ENCODE peak calls at places on chromosomes 6 and 20, in four cellular contexts. One of them, this sample, is unnamed.

GRCh38 chr6:128233501-128233900 is 286.9 kb downstream of the PTPRK start:
- DNase-seq in GM06990: no peak
- DNase-seq in psoas muscle: no peak
- DNase-seq in cardiac fibroblast: no peak
- DNase-seq in this sample: no peak

GRCh38 chr6:53513519-53513966 is 31.4 kb downstream of the GCLC start:
- DNase-seq in GM06990: no peak
- DNase-seq in psoas muscle: no peak
- DNase-seq in cardiac fibroblast: no peak
- DNase-seq in this sample: no peak

GRCh38 chr6:7137335-7138106 is 29.8 kb downstream of the RREB1 start:
- DNase-seq in GM06990: peak; percentile 57
- DNase-seq in psoas muscle: peak; percentile 76
- DNase-seq in cardiac fibroblast: peak; percentile 62
- DNase-seq in this sample: no peak

GRCh38 chr20:9480066-9480465 is 34.3 kb upstream of the LAMP5 start:
- DNase-seq in GM06990: no peak
- DNase-seq in psoas muscle: no peak
- DNase-seq in cardiac fibroblast: no peak
- DNase-seq in this sample: no peak

GRCh38 chr20:2798095-2798805 is 2.2 kb downstream of the CPXM1 start:
- DNase-seq in GM06990: no peak
- DNase-seq in psoas muscle: no peak
- DNase-seq in cardiac fibroblast: no peak
- DNase-seq in this sample: no peak

GRCh38 chr20:53582574-53583351 is 10.9 kb downstream of the ZNF217 start:
- DNase-seq in GM06990: no peak
- DNase-seq in psoas muscle: no peak
- DNase-seq in cardiac fibroblast: peak; percentile 94
- DNase-seq in this sample: no peak

GRCh38 chr6:29826271-29826670 is 1.4 kb upstream of the HLA-G start:
- DNase-seq in GM06990: no peak
- DNase-seq in psoas muscle: no peak
- DNase-seq in cardiac fibroblast: no peak
- DNase-seq in this sample: no peak

GRCh38 chr20:15475483-15475882 is 1097.8 kb downstream of the KIF16B start:
- DNase-seq in GM06990: peak; percentile 41
- DNase-seq in psoas muscle: peak; percentile 49
- DNase-seq in cardiac fibroblast: no peak
- DNase-seq in this sample: no peak

GRCh38 chr6:97822632-97823031 is 539.6 kb upstream of the MMS22L start:
- DNase-seq in GM06990: no peak
- DNase-seq in psoas muscle: no peak
- DNase-seq in cardiac fibroblast: no peak
- DNase-seq in this sample: no peak

GRCh38 chr6:11598687-11599086 is 61.1 kb downstream of the TMEM170B start:
- DNase-seq in GM06990: no peak
- DNase-seq in psoas muscle: no peak
- DNase-seq in cardiac fibroblast: no peak
- DNase-seq in this sample: peak; percentile 24

GRCh38 chr20:40046703-40047102 is 642.3 kb downstream of the MAFB start:
- DNase-seq in GM06990: no peak
- DNase-seq in psoas muscle: no peak
- DNase-seq in cardiac fibroblast: no peak
- DNase-seq in this sample: no peak

GRCh38 chr6:152378154-152378553 is 259.0 kb downstream of the SYNE1 start:
- DNase-seq in GM06990: no peak
- DNase-seq in psoas muscle: no peak
- DNase-seq in cardiac fibroblast: no peak
- DNase-seq in this sample: no peak

GRCh38 chr6:35419431-35419830 is 32.7 kb upstream of the FANCE start:
- DNase-seq in GM06990: no peak
- DNase-seq in psoas muscle: no peak
- DNase-seq in cardiac fibroblast: peak; percentile 81
- DNase-seq in this sample: no peak

GRCh38 chr6:17684134-17684533 is 22.6 kb downstream of the NUP153 start:
- DNase-seq in GM06990: no peak
- DNase-seq in psoas muscle: no peak
- DNase-seq in cardiac fibroblast: no peak
- DNase-seq in this sample: no peak

GRCh38 chr6:67606905-67607828 is 1027.9 kb upstream of the ADGRB3 start:
- DNase-seq in GM06990: no peak
- DNase-seq in psoas muscle: no peak
- DNase-seq in cardiac fibroblast: peak; percentile 60
- DNase-seq in this sample: no peak

GRCh38 chr6:60754879-60755278 is 1531.1 kb downstream of the KHDRBS2 start:
- DNase-seq in GM06990: no peak
- DNase-seq in psoas muscle: no peak
- DNase-seq in cardiac fibroblast: no peak
- DNase-seq in this sample: no peak

GRCh38 chr6:118770112-118770788 is 118.9 kb upstream of the CEP85L start:
- DNase-seq in GM06990: no peak
- DNase-seq in psoas muscle: no peak
- DNase-seq in cardiac fibroblast: no peak
- DNase-seq in this sample: no peak

GRCh38 chr6:45710304-45710821 is 305.3 kb downstream of the CLIC5 start:
- DNase-seq in GM06990: peak; percentile 62
- DNase-seq in psoas muscle: no peak
- DNase-seq in cardiac fibroblast: peak; percentile 46
- DNase-seq in this sample: peak; percentile 67

GRCh38 chr6:159100011-159100788 is 55.4 kb upstream of the TAGAP start:
- DNase-seq in GM06990: no peak
- DNase-seq in psoas muscle: no peak
- DNase-seq in cardiac fibroblast: no peak
- DNase-seq in this sample: no peak

GRCh38 chr20:46018611-46019010 is 9.9 kb downstream of the MMP9 start:
- DNase-seq in GM06990: no peak
- DNase-seq in psoas muscle: no peak
- DNase-seq in cardiac fibroblast: no peak
- DNase-seq in this sample: no peak

GRCh38 chr6:170083236-170084051 is 207.4 kb downstream of the DLL1 start:
- DNase-seq in GM06990: no peak
- DNase-seq in psoas muscle: no peak
- DNase-seq in cardiac fibroblast: no peak
- DNase-seq in this sample: no peak

GRCh38 chr6:45454008-45454911 is 76.5 kb upstream of the SUPT3H start:
- DNase-seq in GM06990: no peak
- DNase-seq in psoas muscle: no peak
- DNase-seq in cardiac fibroblast: peak; percentile 36
- DNase-seq in this sample: no peak

GRCh38 chr6:91509711-91510110 is 922.8 kb upstream of the MAP3K7 start:
- DNase-seq in GM06990: no peak
- DNase-seq in psoas muscle: no peak
- DNase-seq in cardiac fibroblast: no peak
- DNase-seq in this sample: no peak

GRCh38 chr6:46998436-46999017 is 43.6 kb downstream of the ADGRF1 start:
- DNase-seq in GM06990: no peak
- DNase-seq in psoas muscle: no peak
- DNase-seq in cardiac fibroblast: no peak
- DNase-seq in this sample: no peak

GRCh38 chr6:99467509-99468106 is 42.5 kb upstream of the PNISR start:
- DNase-seq in GM06990: no peak
- DNase-seq in psoas muscle: no peak
- DNase-seq in cardiac fibroblast: peak; percentile 51
- DNase-seq in this sample: no peak

GRCh38 chr6:71124340-71124739 is 164.3 kb upstream of the OGFRL1 start:
- DNase-seq in GM06990: no peak
- DNase-seq in psoas muscle: no peak
- DNase-seq in cardiac fibroblast: no peak
- DNase-seq in this sample: no peak

GRCh38 chr6:74447013-74447412 is 751.0 kb downstream of the CD109 start:
- DNase-seq in GM06990: peak; percentile 30
- DNase-seq in psoas muscle: no peak
- DNase-seq in cardiac fibroblast: peak; percentile 6
- DNase-seq in this sample: no peak

GRCh38 chr6:23754197-23754596 is 371.8 kb upstream of the NRSN1 start:
- DNase-seq in GM06990: no peak
- DNase-seq in psoas muscle: no peak
- DNase-seq in cardiac fibroblast: no peak
- DNase-seq in this sample: no peak

GRCh38 chr6:157790548-157791160 is 32.4 kb upstream of the SNX9 start:
- DNase-seq in GM06990: no peak
- DNase-seq in psoas muscle: no peak
- DNase-seq in cardiac fibroblast: no peak
- DNase-seq in this sample: no peak

GRCh38 chr6:150334790-150335783 is 33.7 kb upstream of the IYD start:
- DNase-seq in GM06990: no peak
- DNase-seq in psoas muscle: no peak
- DNase-seq in cardiac fibroblast: peak; percentile 88
- DNase-seq in this sample: peak; percentile 19

GRCh38 chr6:148223424-148223842 is 119.2 kb upstream of the SASH1 start:
- DNase-seq in GM06990: no peak
- DNase-seq in psoas muscle: no peak
- DNase-seq in cardiac fibroblast: peak; percentile 11
- DNase-seq in this sample: no peak

GRCh38 chr6:2970034-2970685 is 1.2 kb downstream of the SERPINB6 start:
- DNase-seq in GM06990: no peak
- DNase-seq in psoas muscle: no peak
- DNase-seq in cardiac fibroblast: peak; percentile 25
- DNase-seq in this sample: no peak

GRCh38 chr6:8006208-8006607 is 58.0 kb downstream of the BLOC1S5 start:
- DNase-seq in GM06990: no peak
- DNase-seq in psoas muscle: no peak
- DNase-seq in cardiac fibroblast: peak; percentile 69
- DNase-seq in this sample: no peak

GRCh38 chr20:5090191-5090590 is 29.6 kb downstream of the PCNA start:
- DNase-seq in GM06990: no peak
- DNase-seq in psoas muscle: no peak
- DNase-seq in cardiac fibroblast: no peak
- DNase-seq in this sample: no peak

GRCh38 chr20:5786930-5787826 is 37.0 kb downstream of the SHLD1 start:
- DNase-seq in GM06990: no peak
- DNase-seq in psoas muscle: no peak
- DNase-seq in cardiac fibroblast: peak; percentile 86
- DNase-seq in this sample: no peak

GRCh38 chr20:4256886-4257285 is 241.5 kb upstream of the RNF24 start:
- DNase-seq in GM06990: no peak
- DNase-seq in psoas muscle: no peak
- DNase-seq in cardiac fibroblast: no peak
- DNase-seq in this sample: no peak

DNA sequence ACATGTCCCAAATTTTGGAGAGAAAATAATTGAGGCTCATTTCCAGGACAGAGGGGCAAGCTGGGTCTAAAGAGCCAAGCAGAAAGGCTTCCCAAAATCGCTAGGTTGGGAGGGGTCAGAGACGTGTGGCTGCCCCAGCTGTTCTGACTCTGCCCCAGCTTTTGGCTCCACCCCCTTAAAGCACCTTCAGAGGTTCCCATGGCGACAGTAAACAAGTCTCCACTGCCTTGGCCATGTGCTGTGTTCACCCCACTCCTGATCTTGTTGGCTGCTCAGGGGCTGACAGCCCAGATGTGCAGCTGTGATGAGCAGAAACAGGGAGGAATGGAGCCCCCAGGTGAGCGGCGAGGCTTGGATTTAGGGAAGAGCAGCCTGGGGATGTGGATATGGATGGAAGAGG is 72.8 kb upstream of the SPTLC3 start:
- DNase-seq in GM06990: no peak
- DNase-seq in psoas muscle: no peak
- DNase-seq in cardiac fibroblast: no peak
- DNase-seq in this sample: no peak
- TF ChIP-seq CTCF in GM06990: no peak
- TF ChIP-seq CTCF in psoas muscle: no peak
- TF ChIP-seq CTCF in cardiac fibroblast: no peak
- TF ChIP-seq CTCF in this sample: no peak

DNA sequence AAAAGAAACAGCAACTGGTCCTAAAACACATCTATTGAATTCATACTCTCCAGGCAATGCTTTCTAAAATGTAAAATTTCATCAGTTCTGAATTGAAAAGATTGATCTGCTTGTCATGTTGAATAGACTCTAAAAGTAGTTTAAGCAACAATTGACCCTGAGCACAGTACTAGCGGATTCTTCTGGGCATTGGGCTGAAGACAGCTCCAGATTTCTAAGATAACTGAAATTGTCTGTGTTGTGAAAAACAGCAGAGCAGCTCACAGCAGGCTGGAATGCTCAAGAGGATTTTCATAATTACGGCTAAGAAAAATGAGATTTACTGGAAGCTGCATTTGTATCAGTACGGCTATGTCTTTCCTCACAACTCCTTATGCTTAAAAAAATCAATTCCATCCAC is 373.7 kb downstream of the HACE1 start:
- DNase-seq in GM06990: no peak
- DNase-seq in psoas muscle: no peak
- DNase-seq in cardiac fibroblast: no peak
- DNase-seq in this sample: no peak
- H3K4me3 ChIP-seq in GM06990: no peak overlapping the region
- H3K4me3 ChIP-seq in psoas muscle: no peak overlapping the region
- H3K4me3 ChIP-seq in cardiac fibroblast: no peak overlapping the region
- H3K4me3 ChIP-seq in this sample: no peak overlapping the region

GRCh38 chr6:138986578-138986977 is 1.5 kb downstream of the REPS1 start:
- DNase-seq in GM06990: no peak
- DNase-seq in psoas muscle: no peak
- DNase-seq in cardiac fibroblast: peak; percentile 29
- DNase-seq in this sample: no peak

GRCh38 chr6:138989098-138989983 is 1.3 kb upstream of the REPS1 start:
- DNase-seq in GM06990: no peak
- DNase-seq in psoas muscle: no peak
- DNase-seq in cardiac fibroblast: no peak
- DNase-seq in this sample: no peak

GRCh38 chr6:138987643-138988468 is at the start of gene REPS1:
- DNase-seq in GM06990: peak; percentile 92
- DNase-seq in psoas muscle: peak; percentile 95
- DNase-seq in cardiac fibroblast: peak; percentile 92
- DNase-seq in this sample: peak; percentile 61

GRCh38 chr6:138987299-138987642 is 782 bp downstream of the REPS1 start:
- DNase-seq in GM06990: no peak
- DNase-seq in psoas muscle: peak; percentile 65
- DNase-seq in cardiac fibroblast: no peak
- DNase-seq in this sample: no peak

GRCh38 chr6:138988469-138988834 is 399 bp upstream of the REPS1 start:
- DNase-seq in GM06990: no peak
- DNase-seq in psoas muscle: no peak
- DNase-seq in cardiac fibroblast: no peak
- DNase-seq in this sample: no peak
- TF ChIP-seq CTCF in GM06990: no peak
- TF ChIP-seq CTCF in psoas muscle: no peak
- TF ChIP-seq CTCF in cardiac fibroblast: no peak
- TF ChIP-seq CTCF in this sample: no peak

DNA sequence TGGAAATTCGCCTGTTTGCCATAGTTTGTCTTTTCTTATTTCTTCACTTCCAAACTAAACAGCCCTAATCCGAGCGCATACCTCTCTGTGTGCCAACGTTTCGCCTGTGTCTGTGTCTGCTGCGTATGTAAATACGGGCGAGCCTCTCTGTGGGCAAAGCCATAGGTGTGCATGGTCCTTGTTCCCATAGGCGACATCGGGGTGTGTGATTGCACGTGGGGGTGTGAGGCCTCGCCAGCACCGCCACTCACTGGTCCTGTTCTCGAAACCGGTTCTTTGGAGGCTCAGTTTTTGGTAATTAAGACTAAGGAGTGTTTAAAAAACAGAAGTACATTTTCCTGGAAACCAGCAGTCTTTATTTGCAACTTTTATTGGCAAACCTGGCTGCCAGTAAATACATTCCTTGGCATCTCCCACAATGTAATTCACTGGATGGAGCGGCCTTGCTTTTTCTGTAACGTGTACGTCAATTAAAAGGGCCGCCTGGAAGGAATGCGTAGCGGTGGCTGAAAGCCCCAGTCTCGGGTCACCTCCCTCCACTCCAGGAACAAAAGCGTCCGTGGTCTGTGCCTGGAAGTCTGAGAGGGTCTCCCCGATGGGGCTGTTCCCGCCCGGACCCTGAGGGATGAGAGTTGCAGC is 5.9 kb upstream of the FOXC1 start:
- DNase-seq in GM06990: no peak
- DNase-seq in psoas muscle: no peak
- DNase-seq in cardiac fibroblast: no peak
- DNase-seq in this sample: no peak
- H3K4me3 ChIP-seq in GM06990: no peak overlapping the region
- H3K4me3 ChIP-seq in psoas muscle: peak overlapping the region; percentile 68
- H3K4me3 ChIP-seq in cardiac fibroblast: peak overlapping the region; percentile 30
- H3K4me3 ChIP-seq in this sample: no peak overlapping the region